ENCODE peak calls at places on chromosomes 6 and 20, in four cellular contexts. One of them, this sample, is unnamed.

GRCh38 chr6:35377002-35377401 is 34.6 kb downstream of the PPARD start:
- DNase-seq in lower lobe of right lung: no peak
- DNase-seq in CD4-positive, alpha-beta T cell: no peak
- DNase-seq in pancreas: no peak
- DNase-seq in this sample: no peak

GRCh38 chr20:53606364-53606985 is 12.8 kb upstream of the ZNF217 start:
- DNase-seq in pancreas: no peak
- DNase-seq in CD4-positive, alpha-beta T cell: no peak
- DNase-seq in lower lobe of right lung: no peak
- DNase-seq in this sample: no peak

GRCh38 chr6:54377776-54378175 is 69.5 kb downstream of the TINAG start:
- DNase-seq in pancreas: no peak
- DNase-seq in lower lobe of right lung: no peak
- DNase-seq in CD4-positive, alpha-beta T cell: no peak
- DNase-seq in this sample: no peak

GRCh38 chr20:20713244-20713765 is 861 bp upstream of the RALGAPA2 start:
- DNase-seq in CD4-positive, alpha-beta T cell: peak; percentile 7
- DNase-seq in pancreas: no peak
- DNase-seq in lower lobe of right lung: peak; percentile 49
- DNase-seq in this sample: no peak

GRCh38 chr6:166617359-166617758 is 9.7 kb downstream of the RPS6KA2 start:
- DNase-seq in lower lobe of right lung: no peak
- DNase-seq in CD4-positive, alpha-beta T cell: no peak
- DNase-seq in pancreas: no peak
- DNase-seq in this sample: no peak

GRCh38 chr6:134424131-134424794 is 106.4 kb upstream of the SGK1 start:
- DNase-seq in CD4-positive, alpha-beta T cell: no peak
- DNase-seq in pancreas: no peak
- DNase-seq in lower lobe of right lung: no peak
- DNase-seq in this sample: no peak

GRCh38 chr20:33460711-33461110 is 17.1 kb upstream of the SNTA1 start:
- DNase-seq in pancreas: no peak
- DNase-seq in lower lobe of right lung: no peak
- DNase-seq in CD4-positive, alpha-beta T cell: no peak
- DNase-seq in this sample: no peak

GRCh38 chr20:46324379-46324778 is 16.1 kb upstream of the CDH22 start:
- DNase-seq in lower lobe of right lung: no peak
- DNase-seq in pancreas: no peak
- DNase-seq in CD4-positive, alpha-beta T cell: no peak
- DNase-seq in this sample: no peak

GRCh38 chr20:47546184-47547033 is 44.7 kb downstream of the NCOA3 start:
- DNase-seq in lower lobe of right lung: no peak
- DNase-seq in CD4-positive, alpha-beta T cell: no peak
- DNase-seq in pancreas: no peak
- DNase-seq in this sample: peak; percentile 36

GRCh38 chr6:1515280-1515679 is 94.4 kb upstream of the FOXC1 start:
- DNase-seq in CD4-positive, alpha-beta T cell: no peak
- DNase-seq in lower lobe of right lung: no peak
- DNase-seq in pancreas: no peak
- DNase-seq in this sample: no peak

GRCh38 chr6:169097336-169098052 is 156.2 kb downstream of the THBS2 start:
- DNase-seq in lower lobe of right lung: no peak
- DNase-seq in pancreas: no peak
- DNase-seq in CD4-positive, alpha-beta T cell: no peak
- DNase-seq in this sample: no peak

GRCh38 chr6:158069800-158070195 is 88.1 kb downstream of the SYNJ2 start:
- DNase-seq in CD4-positive, alpha-beta T cell: no peak
- DNase-seq in pancreas: no peak
- DNase-seq in lower lobe of right lung: no peak
- DNase-seq in this sample: no peak

GRCh38 chr6:113381957-113382356 is 475.2 kb upstream of the MARCKS start:
- DNase-seq in lower lobe of right lung: no peak
- DNase-seq in CD4-positive, alpha-beta T cell: no peak
- DNase-seq in pancreas: no peak
- DNase-seq in this sample: no peak

GRCh38 chr6:39495023-39495422 is 172.5 kb upstream of the KCNK16 start:
- DNase-seq in CD4-positive, alpha-beta T cell: no peak
- DNase-seq in lower lobe of right lung: no peak
- DNase-seq in pancreas: no peak
- DNase-seq in this sample: no peak

GRCh38 chr6:39980839-39981580 is 46.7 kb upstream of the MOCS1 start:
- DNase-seq in pancreas: peak; percentile 38
- DNase-seq in CD4-positive, alpha-beta T cell: no peak
- DNase-seq in lower lobe of right lung: no peak
- DNase-seq in this sample: no peak

GRCh38 chr20:48102821-48103635 is 317.7 kb upstream of the SULF2 start:
- DNase-seq in CD4-positive, alpha-beta T cell: no peak
- DNase-seq in pancreas: no peak
- DNase-seq in lower lobe of right lung: no peak
- DNase-seq in this sample: no peak

GRCh38 chr6:104559435-104560202 is 300.1 kb downstream of the HACE1 start:
- DNase-seq in lower lobe of right lung: no peak
- DNase-seq in CD4-positive, alpha-beta T cell: no peak
- DNase-seq in pancreas: peak; percentile 47
- DNase-seq in this sample: no peak

GRCh38 chr6:31400467-31401289 is 2.7 kb upstream of the MICA start:
- DNase-seq in lower lobe of right lung: peak; percentile 92
- DNase-seq in CD4-positive, alpha-beta T cell: peak; percentile 63
- DNase-seq in pancreas: peak; percentile 68
- DNase-seq in this sample: no peak

GRCh38 chr6:33075568-33076405 is at the start of gene HLA-DPB1:
- DNase-seq in lower lobe of right lung: no peak
- DNase-seq in CD4-positive, alpha-beta T cell: no peak
- DNase-seq in pancreas: no peak
- DNase-seq in this sample: no peak

GRCh38 chr6:88619951-88620350 is 343.5 kb downstream of the RNGTT start:
- DNase-seq in lower lobe of right lung: no peak
- DNase-seq in pancreas: no peak
- DNase-seq in CD4-positive, alpha-beta T cell: no peak
- DNase-seq in this sample: no peak

GRCh38 chr6:156953478-156954146 is 176.4 kb downstream of the ARID1B start:
- DNase-seq in lower lobe of right lung: no peak
- DNase-seq in pancreas: no peak
- DNase-seq in CD4-positive, alpha-beta T cell: no peak
- DNase-seq in this sample: peak; percentile 81

GRCh38 chr6:89637960-89638319 is 607 bp downstream of the LYRM2 start:
- DNase-seq in lower lobe of right lung: no peak
- DNase-seq in CD4-positive, alpha-beta T cell: no peak
- DNase-seq in pancreas: no peak
- DNase-seq in this sample: no peak

GRCh38 chr6:41546866-41547798 is 951 bp downstream of the FOXP4 start:
- DNase-seq in pancreas: peak; percentile 58
- DNase-seq in lower lobe of right lung: peak; percentile 60
- DNase-seq in CD4-positive, alpha-beta T cell: peak; percentile 25
- DNase-seq in this sample: no peak

GRCh38 chr6:75279418-75279817 is 5.2 kb downstream of the TMEM30A start:
- DNase-seq in lower lobe of right lung: no peak
- DNase-seq in pancreas: no peak
- DNase-seq in CD4-positive, alpha-beta T cell: no peak
- DNase-seq in this sample: no peak

GRCh38 chr6:163335671-163336545 is 78.6 kb upstream of the QKI start:
- DNase-seq in CD4-positive, alpha-beta T cell: no peak
- DNase-seq in pancreas: no peak
- DNase-seq in lower lobe of right lung: peak; percentile 64
- DNase-seq in this sample: no peak

GRCh38 chr6:139846538-139847321 is 472.3 kb upstream of the CITED2 start:
- DNase-seq in pancreas: no peak
- DNase-seq in CD4-positive, alpha-beta T cell: no peak
- DNase-seq in lower lobe of right lung: peak; percentile 46
- DNase-seq in this sample: no peak

GRCh38 chr20:36274248-36274841 is 31.8 kb upstream of the DLGAP4 start:
- DNase-seq in lower lobe of right lung: no peak
- DNase-seq in CD4-positive, alpha-beta T cell: no peak
- DNase-seq in pancreas: no peak
- DNase-seq in this sample: no peak

GRCh38 chr20:33099842-33100538 is 20.5 kb downstream of the BPIFB4 start:
- DNase-seq in lower lobe of right lung: no peak
- DNase-seq in pancreas: no peak
- DNase-seq in CD4-positive, alpha-beta T cell: no peak
- DNase-seq in this sample: peak; percentile 44

GRCh38 chr6:159062564-159062945 is 17.8 kb upstream of the TAGAP start:
- DNase-seq in CD4-positive, alpha-beta T cell: no peak
- DNase-seq in pancreas: no peak
- DNase-seq in lower lobe of right lung: no peak
- DNase-seq in this sample: no peak

GRCh38 chr6:104572901-104573300 is 286.8 kb downstream of the HACE1 start:
- DNase-seq in lower lobe of right lung: no peak
- DNase-seq in pancreas: no peak
- DNase-seq in CD4-positive, alpha-beta T cell: no peak
- DNase-seq in this sample: no peak

GRCh38 chr6:82205793-82206425 is 41.6 kb downstream of the IBTK start:
- DNase-seq in lower lobe of right lung: no peak
- DNase-seq in pancreas: no peak
- DNase-seq in CD4-positive, alpha-beta T cell: no peak
- DNase-seq in this sample: no peak

GRCh38 chr6:132188865-132189264 is 212.4 kb downstream of the MOXD1 start:
- DNase-seq in pancreas: no peak
- DNase-seq in lower lobe of right lung: no peak
- DNase-seq in CD4-positive, alpha-beta T cell: no peak
- DNase-seq in this sample: no peak

GRCh38 chr6:113194090-113194489 is 663.1 kb upstream of the MARCKS start:
- DNase-seq in CD4-positive, alpha-beta T cell: no peak
- DNase-seq in lower lobe of right lung: no peak
- DNase-seq in pancreas: no peak
- DNase-seq in this sample: no peak

GRCh38 chr6:6825986-6826901 is 237.7 kb downstream of the LY86 start:
- DNase-seq in CD4-positive, alpha-beta T cell: no peak
- DNase-seq in pancreas: no peak
- DNase-seq in lower lobe of right lung: peak; percentile 75
- DNase-seq in this sample: no peak

GRCh38 chr6:55888917-55889316 is 13.5 kb upstream of the BMP5 start:
- DNase-seq in pancreas: no peak
- DNase-seq in lower lobe of right lung: no peak
- DNase-seq in CD4-positive, alpha-beta T cell: no peak
- DNase-seq in this sample: no peak

GRCh38 chr6:157159339-157159738 is 164.0 kb downstream of the TMEM242 start:
- DNase-seq in lower lobe of right lung: no peak
- DNase-seq in CD4-positive, alpha-beta T cell: no peak
- DNase-seq in pancreas: no peak
- DNase-seq in this sample: no peak

GRCh38 chr20:822651-823325 is 10.7 kb upstream of the FAM110A start:
- DNase-seq in pancreas: no peak
- DNase-seq in lower lobe of right lung: no peak
- DNase-seq in CD4-positive, alpha-beta T cell: no peak
- DNase-seq in this sample: no peak

GRCh38 chr6:106749611-106750010 is 120.2 kb downstream of the QRSL1 start:
- DNase-seq in lower lobe of right lung: no peak
- DNase-seq in pancreas: no peak
- DNase-seq in CD4-positive, alpha-beta T cell: no peak
- DNase-seq in this sample: no peak

GRCh38 chr6:164183556-164184123 is 769.1 kb downstream of the QKI start:
- DNase-seq in CD4-positive, alpha-beta T cell: no peak
- DNase-seq in lower lobe of right lung: no peak
- DNase-seq in pancreas: no peak
- DNase-seq in this sample: no peak

DNA sequence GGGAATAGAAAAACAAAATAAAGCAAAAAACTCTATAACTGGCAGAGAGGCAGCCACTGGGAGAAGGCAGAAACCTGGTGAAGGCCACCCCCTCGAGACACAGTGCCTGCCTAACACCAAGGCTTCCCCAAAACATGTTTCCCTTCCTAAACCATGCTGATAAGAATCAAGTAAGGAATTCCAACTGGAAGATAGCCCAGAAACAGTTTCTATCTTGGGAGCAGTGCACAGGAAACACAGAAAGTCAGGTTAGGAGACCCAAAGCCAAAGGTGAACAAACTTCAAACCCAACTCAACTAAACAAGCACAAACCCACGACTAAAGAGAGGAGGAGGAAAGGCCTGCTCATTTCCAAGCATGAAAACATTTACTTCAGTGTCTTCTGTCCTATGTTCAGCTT is 433.7 kb upstream of the RGS17 start:
- DNase-seq in CD4-positive, alpha-beta T cell: no peak
- DNase-seq in lower lobe of right lung: no peak
- DNase-seq in pancreas: no peak
- DNase-seq in this sample: no peak
- H3K27ac ChIP-seq in CD4-positive, alpha-beta T cell: no peak overlapping the region
- H3K27ac ChIP-seq in lower lobe of right lung: no peak overlapping the region
- H3K27ac ChIP-seq in pancreas: no peak overlapping the region
- H3K27ac ChIP-seq in this sample: no peak overlapping the region

GRCh38 chr6:46129301-46129633 is 522 bp upstream of the ENPP4 start:
- DNase-seq in CD4-positive, alpha-beta T cell: no peak
- DNase-seq in lower lobe of right lung: no peak
- DNase-seq in pancreas: no peak
- DNase-seq in this sample: no peak

GRCh38 chr6:46128476-46128875 is 1.3 kb upstream of the ENPP4 start:
- DNase-seq in lower lobe of right lung: no peak
- DNase-seq in CD4-positive, alpha-beta T cell: no peak
- DNase-seq in pancreas: no peak
- DNase-seq in this sample: no peak

GRCh38 chr6:46134216-46134615 is 4.4 kb downstream of the ENPP4 start:
- DNase-seq in pancreas: no peak
- DNase-seq in lower lobe of right lung: no peak
- DNase-seq in CD4-positive, alpha-beta T cell: no peak
- DNase-seq in this sample: no peak

GRCh38 chr6:46130665-46131064 is 876 bp downstream of the ENPP4 start:
- DNase-seq in pancreas: no peak
- DNase-seq in CD4-positive, alpha-beta T cell: no peak
- DNase-seq in lower lobe of right lung: no peak
- DNase-seq in this sample: no peak

GRCh38 chr6:46129634-46130505 is at the start of gene ENPP4:
- DNase-seq in pancreas: peak; percentile 90
- DNase-seq in CD4-positive, alpha-beta T cell: peak; percentile 92
- DNase-seq in lower lobe of right lung: peak; percentile 92
- DNase-seq in this sample: peak; percentile 29
- H3K27ac ChIP-seq in pancreas: peak within 1 kb of the TSS; percentile 55
- H3K27ac ChIP-seq in CD4-positive, alpha-beta T cell: peak within 1 kb of the TSS; percentile 49
- H3K27ac ChIP-seq in lower lobe of right lung: peak within 1 kb of the TSS; percentile 91
- H3K27ac ChIP-seq in this sample: no peak within 1 kb of the TSS

DNA sequence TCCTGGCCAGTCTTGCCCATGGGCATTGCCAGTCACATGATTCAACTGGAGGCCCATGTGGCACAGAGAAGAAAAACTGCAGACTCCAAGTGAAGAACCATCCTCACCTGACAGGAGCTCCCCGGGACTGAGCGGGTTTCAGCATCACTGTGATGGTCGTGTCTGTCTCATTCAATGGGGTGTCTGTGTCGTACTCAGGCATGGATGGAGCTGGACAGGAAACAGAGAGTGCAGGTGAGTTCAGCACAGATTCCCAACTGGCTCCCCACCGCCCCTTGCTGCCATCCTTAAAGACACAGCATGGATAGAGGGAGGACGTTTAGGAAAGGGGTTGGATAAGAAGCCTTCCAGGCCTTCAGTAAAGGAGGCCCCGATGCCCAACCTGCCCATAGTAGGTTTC is 732.3 kb upstream of the CHD6 start:
- DNase-seq in lower lobe of right lung: no peak
- DNase-seq in CD4-positive, alpha-beta T cell: no peak
- DNase-seq in pancreas: no peak
- DNase-seq in this sample: no peak
- H3K27ac ChIP-seq in lower lobe of right lung: no peak overlapping the region
- H3K27ac ChIP-seq in CD4-positive, alpha-beta T cell: no peak overlapping the region
- H3K27ac ChIP-seq in pancreas: no peak overlapping the region
- H3K27ac ChIP-seq in this sample: no peak overlapping the region

GRCh38 chr6:142329486-142330113 is 27.8 kb downstream of the ADGRG6 start:
- DNase-seq in lower lobe of right lung: no peak
- DNase-seq in CD4-positive, alpha-beta T cell: no peak
- DNase-seq in pancreas: no peak
- DNase-seq in this sample: no peak
- H3K27ac ChIP-seq in lower lobe of right lung: no peak overlapping the region
- H3K27ac ChIP-seq in CD4-positive, alpha-beta T cell: no peak overlapping the region
- H3K27ac ChIP-seq in pancreas: no peak overlapping the region
- H3K27ac ChIP-seq in this sample: no peak overlapping the region

This sample was measured in epithelial cell of prostate.